ENCODE peak calls at places on chromosomes 7 and 10, in seven cellular contexts. Q is kidney, G is BJ, Z is GM23338, J is keratinocyte, T is GM06990, A is right lobe of liver. E is an unnamed sample.
A peak's percentile ranks its signal among the peaks of the same experiment; 100 is the strongest.

GRCh38 chr10:71211053-71211452 is 1.3 kb upstream of the UNC5B start:
- DNase-seq in T (no peak), Z (no peak), A (no peak), J (no peak), G (no peak), Q (no peak), E (no peak)

GRCh38 chr7:97004237-97004930 is 969 bp upstream of the DLX6 start:
- DNase-seq in T (no peak), J (no peak), Z (peak; percentile 1), G (no peak), Q (no peak), A (no peak), E (no peak)

GRCh38 chr10:100805543-100806355 is 60.4 kb downstream of the PAX2 start:
- DNase-seq in T (no peak), Q (peak; percentile 59), A (no peak), J (no peak), G (no peak), Z (no peak), E (no peak)

GRCh38 chr10:72263613-72264241 is 10.0 kb upstream of the DDIT4 start:
- DNase-seq in J (peak; percentile 85), Z (peak; percentile 23), T (no peak), G (no peak), A (peak; percentile 88), Q (peak; percentile 86), E (no peak)

GRCh38 chr10:124935946-124936345 is 6.0 kb upstream of the ZRANB1 start:
- DNase-seq in Z (no peak), T (no peak), A (no peak), Q (no peak), G (no peak), J (no peak), E (no peak)

GRCh38 chr10:25048463-25048862 is 32.1 kb downstream of the THNSL1 start:
- DNase-seq in Q (no peak), Z (no peak), J (no peak), T (no peak), A (no peak), G (no peak), E (no peak)

GRCh38 chr7:122303971-122304603 is 463 bp downstream of the FEZF1 start:
- DNase-seq in G (no peak), Z (peak; percentile 71), T (no peak), Q (peak; percentile 62), A (no peak), J (no peak), E (no peak)

GRCh38 chr7:67711706-67712105 is 715.1 kb downstream of the TYW1 start:
- DNase-seq in A (no peak), T (no peak), Q (no peak), G (no peak), J (no peak), Z (no peak), E (no peak)

DNA sequence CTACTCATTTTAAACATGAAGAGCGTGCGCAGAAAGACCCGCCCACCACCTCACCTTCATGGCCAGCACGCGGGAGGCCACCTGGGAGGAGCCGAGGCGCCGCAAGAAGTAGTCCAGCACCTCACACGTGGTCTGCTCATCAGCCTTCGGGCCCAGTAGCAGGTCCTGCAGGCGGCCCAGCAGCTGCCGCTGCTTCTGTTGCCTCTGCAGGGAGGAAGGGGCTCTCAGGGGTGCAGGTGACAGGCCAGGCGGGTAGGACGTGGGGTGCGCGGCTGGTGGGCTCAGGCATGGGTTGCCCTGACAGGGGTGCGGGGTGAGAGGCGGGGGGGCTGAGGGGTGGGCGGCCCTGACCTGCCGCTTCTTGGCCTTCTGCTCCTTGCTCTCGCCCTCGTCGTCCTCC is 17.6 kb downstream of the INTS1 start:
- DNase-seq in Q (no peak), Z (no peak), A (no peak), T (no peak), J (no peak), G (no peak), E (no peak)
- H3K36me3 ChIP-seq in Q (peaks cover 8% of the 10 kb centered on the region), Z (no peaks in the 10 kb centered on the region), A (no peaks in the 10 kb centered on the region), T (peaks cover 41% of the 10 kb centered on the region), J (peaks cover 34% of the 10 kb centered on the region), G (peaks cover 53% of the 10 kb centered on the region), E (peaks cover 85% of the 10 kb centered on the region)

GRCh38 chr10:11527700-11528255 is 83.7 kb downstream of the USP6NL start:
- DNase-seq in Z (no peak), Q (no peak), J (no peak), T (no peak), A (no peak), G (no peak), E (no peak)
- H3K4me3 ChIP-seq in Z (no peak overlapping the region), Q (no peak overlapping the region), J (no peak overlapping the region), T (peak overlapping the region; percentile 15), A (peak overlapping the region; percentile 9), G (no peak overlapping the region), E (no peak overlapping the region)

GRCh38 chr10:6092731-6093130 is 3.9 kb downstream of the RBM17 start:
- DNase-seq in G (no peak), Z (no peak), Q (no peak), A (no peak), J (no peak), T (no peak), E (no peak)

GRCh38 chr10:6097063-6097462 is 8.2 kb downstream of the RBM17 start:
- DNase-seq in G (no peak), Z (peak; percentile 67), T (no peak), J (no peak), A (no peak), Q (no peak), E (no peak)

GRCh38 chr10:6098156-6098555 is 9.3 kb downstream of the RBM17 start:
- DNase-seq in Q (no peak), G (no peak), A (no peak), J (no peak), T (no peak), Z (no peak), E (no peak)

GRCh38 chr10:6091630-6092029 is 2.8 kb downstream of the RBM17 start:
- DNase-seq in G (no peak), Q (no peak), J (no peak), T (no peak), A (no peak), Z (no peak), E (no peak)

GRCh38 chr10:6095810-6096209 is 7.0 kb downstream of the RBM17 start:
- DNase-seq in Q (no peak), A (no peak), G (no peak), T (no peak), J (no peak), Z (no peak), E (no peak)
- H3K36me3 ChIP-seq in Q (peaks cover 2% of the 10 kb centered on the region), A (no peaks in the 10 kb centered on the region), G (peaks cover 2% of the 10 kb centered on the region), T (peaks cover 3% of the 10 kb centered on the region), J (peaks cover 5% of the 10 kb centered on the region), Z (no peaks in the 10 kb centered on the region), E (peaks cover 10% of the 10 kb centered on the region)

DNA sequence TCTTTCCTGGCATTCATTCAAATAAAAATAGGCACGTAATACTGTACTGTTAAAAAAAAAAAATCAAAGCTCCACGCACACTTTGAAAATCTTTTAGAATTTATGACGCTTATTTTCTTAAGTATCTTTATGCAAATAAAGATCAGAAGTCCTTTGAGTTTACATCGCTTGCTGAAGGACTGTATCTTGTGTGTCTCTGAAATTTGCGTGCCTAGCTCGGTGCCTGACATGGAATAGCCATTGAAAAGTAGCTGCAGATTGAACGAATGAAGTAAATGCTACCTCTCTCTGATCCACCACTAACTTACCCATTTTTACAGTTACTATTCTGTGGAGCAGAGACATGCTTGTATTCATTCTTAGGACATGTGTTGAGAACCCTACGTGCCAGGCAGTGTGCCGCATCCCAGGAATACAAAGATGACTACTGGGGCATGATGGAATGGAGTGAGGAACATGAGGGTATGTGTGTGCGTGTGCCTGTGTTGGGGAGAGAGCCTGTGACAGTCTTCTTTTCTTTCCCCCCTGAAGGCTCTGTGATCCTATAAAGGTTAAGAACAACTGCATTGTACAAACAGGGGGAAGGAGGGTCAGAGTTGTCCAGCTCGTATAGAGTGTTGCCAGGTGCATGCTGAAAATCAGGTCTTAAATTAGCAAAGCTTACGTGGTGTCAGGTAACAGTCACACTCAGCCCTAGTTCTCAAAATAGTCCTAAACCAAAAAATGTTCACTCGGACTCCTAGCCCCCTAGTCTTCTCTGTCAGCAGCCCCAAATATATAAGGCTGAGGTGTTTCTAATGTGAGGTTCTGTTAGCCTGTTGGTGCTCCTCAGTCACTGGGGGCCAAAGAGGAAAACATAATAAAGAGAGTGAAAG is 161.8 kb downstream of the CELF2 start:
- DNase-seq in G (no peak), Q (no peak), A (no peak), Z (no peak), J (no peak), T (no peak), E (no peak)
- H3K4me3 ChIP-seq in G (no peak overlapping the region), Q (no peak overlapping the region), A (no peak overlapping the region), Z (no peak overlapping the region), J (no peak overlapping the region), T (peak overlapping the region; percentile 61), E (no peak overlapping the region)

GRCh38 chr7:116899308-116899707 is 36.9 kb downstream of the CAPZA2 start:
- DNase-seq in Q (no peak), A (no peak), J (no peak), T (no peak), G (peak; percentile 4), Z (no peak), E (no peak)

GRCh38 chr7:116902811-116903210 is 40.4 kb downstream of the CAPZA2 start:
- DNase-seq in J (no peak), Q (no peak), T (no peak), A (no peak), Z (no peak), G (no peak), E (no peak)

GRCh38 chr7:116897661-116898060 is 35.3 kb downstream of the CAPZA2 start:
- DNase-seq in T (no peak), J (no peak), Q (no peak), G (no peak), A (no peak), Z (no peak), E (no peak)

GRCh38 chr7:116906391-116906790 is 44.0 kb downstream of the CAPZA2 start:
- DNase-seq in A (no peak), G (no peak), J (no peak), T (no peak), Q (no peak), Z (no peak), E (no peak)

DNA sequence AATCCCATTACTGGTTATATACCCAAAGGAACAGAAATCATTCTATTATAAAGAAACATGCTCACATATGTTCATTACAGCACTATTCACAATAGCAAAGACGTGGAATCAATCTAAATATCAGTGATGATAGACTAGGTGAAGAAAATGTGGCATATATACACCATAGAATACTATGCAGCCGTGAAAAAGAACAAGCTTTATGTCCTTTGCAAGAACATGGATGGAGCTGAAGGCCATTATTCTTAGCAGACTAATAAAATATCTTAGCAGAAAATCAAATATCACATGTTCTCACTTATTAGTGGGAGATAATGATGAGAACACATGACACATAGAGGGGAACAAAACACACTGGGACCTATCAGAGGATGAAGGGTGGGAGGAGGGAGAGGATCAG is 38.8 kb downstream of the CAPZA2 start:
- DNase-seq in J (no peak), Q (no peak), A (no peak), G (no peak), Z (no peak), T (no peak), E (no peak)
- H3K36me3 ChIP-seq in J (no peaks in the 10 kb centered on the region), Q (no peaks in the 10 kb centered on the region), A (no peaks in the 10 kb centered on the region), G (peaks cover 1% of the 10 kb centered on the region), Z (peaks cover 2% of the 10 kb centered on the region), T (no peaks in the 10 kb centered on the region), E (peaks cover 8% of the 10 kb centered on the region)

E was measured in lung.